ENCODE peak calls at places on chromosomes 5 and 9, in six cellular contexts. Q is H1, Y is GM12891, F is GM12878, S is HepG2, Z is K562. I is an unnamed sample.

GRCh38 chr9:80158150-80158549 is 586.4 kb downstream of the TLE4 start:
- DNase-seq in F (no peak), Q (no peak), Z (no peak), S (no peak), Y (no peak), I (no peak)

GRCh38 chr9:75109210-75109839 is 21.0 kb downstream of the OSTF1 start:
- DNase-seq in F (no peak), S (no peak), Y (no peak), Q (no peak), Z (no peak), I (no peak)

GRCh38 chr9:137116728-137117127 is 2.2 kb upstream of the DPP7 start:
- DNase-seq in F (no peak), Y (no peak), Z (no peak), Q (no peak), S (peak), I (no peak)

GRCh38 chr9:112555844-112556482 is 69.3 kb downstream of the KIAA1958 start:
- DNase-seq in Z (no peak), S (peak), F (no peak), Y (peak), Q (no peak), I (no peak)

GRCh38 chr9:27183701-27184100 is 74.7 kb downstream of the TEK start:
- DNase-seq in Y (no peak), F (no peak), S (no peak), Z (no peak), Q (no peak), I (no peak)

GRCh38 chr5:76813982-76814562 is 4.8 kb upstream of the F2RL1 start:
- DNase-seq in S (peak), F (no peak), Y (no peak), Z (no peak), Q (no peak), I (no peak)

GRCh38 chr9:132586830-132587483 is 4.6 kb downstream of the BARHL1 start:
- DNase-seq in Z (no peak), S (no peak), Q (no peak), Y (no peak), F (no peak), I (no peak)

GRCh38 chr5:76517334-76517733 is 105.9 kb downstream of the F2RL2 start:
- DNase-seq in Y (no peak), Z (no peak), S (no peak), F (no peak), Q (no peak), I (no peak)

GRCh38 chr9:127968046-127968445 is 12.7 kb downstream of the EEIG1 start:
- DNase-seq in Q (no peak), Y (no peak), F (no peak), Z (no peak), S (no peak), I (no peak)

GRCh38 chr9:3023449-3023848 is 179.6 kb upstream of the PUM3 start:
- DNase-seq in S (no peak), Y (no peak), F (no peak), Z (no peak), Q (no peak), I (no peak)

GRCh38 chr5:134506054-134507039 is 19.1 kb upstream of the JADE2 start:
- DNase-seq in F (no peak), Y (no peak), Q (no peak), Z (peak), S (peak), I (no peak)

GRCh38 chr5:122774861-122775712 is at the start of gene SNX2:
- DNase-seq in Z (peak), Q (peak), S (peak), Y (peak), F (no peak), I (peak)
- TF ChIP-seq POLR2A in Z (peak), Q (peak), S (peak), Y (peak), F (peak), I (peak)

DNA sequence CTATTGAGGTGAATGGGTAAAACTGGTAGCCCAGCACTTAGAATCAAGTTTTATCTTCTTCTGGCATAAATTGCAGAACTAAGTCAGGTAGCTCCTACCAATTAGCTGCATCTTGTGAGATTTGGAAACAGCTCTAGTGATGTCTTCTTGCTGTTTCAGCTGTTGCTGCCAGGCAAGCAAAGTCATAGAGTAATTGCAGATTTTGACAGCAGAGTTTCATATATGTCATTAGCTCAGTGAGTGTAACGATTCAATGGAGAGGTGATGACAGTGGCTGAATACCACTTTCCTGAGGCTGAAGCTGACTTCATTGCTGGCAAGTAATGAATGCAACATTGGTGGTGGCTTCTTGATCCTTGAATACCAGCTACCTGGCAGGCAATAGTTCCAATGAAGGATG is 1109.7 kb upstream of the CDH18 start:
- DNase-seq in F (no peak), S (no peak), Y (no peak), Q (no peak), Z (no peak), I (no peak)
- TF ChIP-seq POLR2AphosphoS5 in F (no peak), S (no peak), Y (no peak), Q (no peak), Z (no peak), I (no peak)

DNA sequence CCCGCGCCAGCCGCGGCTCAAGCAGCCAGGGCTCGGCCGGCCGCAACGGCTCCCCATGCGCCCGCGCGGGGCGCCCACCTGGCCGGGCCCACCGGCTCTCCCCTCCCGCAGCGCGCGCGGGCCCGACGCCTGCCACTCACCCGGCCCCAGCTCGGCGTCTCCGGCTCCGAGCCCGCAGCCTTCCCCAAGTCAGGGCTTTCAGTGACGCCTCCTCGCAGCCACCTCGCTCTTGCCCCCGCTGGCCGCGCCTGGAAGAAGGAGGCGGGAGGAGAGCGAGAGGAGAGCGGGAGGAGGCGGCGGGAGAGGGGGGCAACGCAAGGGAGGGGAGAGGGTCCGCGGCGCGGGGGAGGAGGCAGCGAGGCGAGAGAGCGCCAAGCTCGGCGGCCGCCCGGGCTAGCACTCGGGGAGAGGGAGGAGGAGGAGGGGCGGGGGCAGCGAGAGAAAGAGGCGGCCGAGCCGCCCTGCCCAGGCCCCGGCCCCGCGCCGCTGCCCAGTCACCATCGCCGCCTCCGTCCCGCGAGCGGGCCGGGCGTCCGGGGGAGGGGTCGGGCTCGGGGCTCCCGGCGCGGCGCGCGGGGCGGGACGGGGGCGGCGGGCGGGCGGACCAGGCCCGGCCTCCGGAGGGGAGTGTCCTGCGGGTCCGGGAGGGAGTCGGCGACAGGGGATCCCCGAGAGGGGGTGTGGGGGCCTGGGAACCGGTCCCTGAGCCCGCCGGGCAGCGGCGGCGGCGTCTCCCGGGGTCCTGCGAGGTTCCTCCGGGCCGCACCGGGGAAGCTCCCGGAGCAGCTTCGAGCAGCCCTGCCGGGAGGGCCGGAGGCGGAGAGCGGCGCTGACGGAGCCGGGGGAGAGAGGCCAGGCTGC is at the start of gene LHFPL2:
- DNase-seq in Z (peak), Q (no peak), Y (peak), F (no peak), S (no peak), I (peak)
- TF ChIP-seq TAF1 in Z (no peak), Q (peak), Y (no peak), F (no peak), S (peak), I (peak)

DNA sequence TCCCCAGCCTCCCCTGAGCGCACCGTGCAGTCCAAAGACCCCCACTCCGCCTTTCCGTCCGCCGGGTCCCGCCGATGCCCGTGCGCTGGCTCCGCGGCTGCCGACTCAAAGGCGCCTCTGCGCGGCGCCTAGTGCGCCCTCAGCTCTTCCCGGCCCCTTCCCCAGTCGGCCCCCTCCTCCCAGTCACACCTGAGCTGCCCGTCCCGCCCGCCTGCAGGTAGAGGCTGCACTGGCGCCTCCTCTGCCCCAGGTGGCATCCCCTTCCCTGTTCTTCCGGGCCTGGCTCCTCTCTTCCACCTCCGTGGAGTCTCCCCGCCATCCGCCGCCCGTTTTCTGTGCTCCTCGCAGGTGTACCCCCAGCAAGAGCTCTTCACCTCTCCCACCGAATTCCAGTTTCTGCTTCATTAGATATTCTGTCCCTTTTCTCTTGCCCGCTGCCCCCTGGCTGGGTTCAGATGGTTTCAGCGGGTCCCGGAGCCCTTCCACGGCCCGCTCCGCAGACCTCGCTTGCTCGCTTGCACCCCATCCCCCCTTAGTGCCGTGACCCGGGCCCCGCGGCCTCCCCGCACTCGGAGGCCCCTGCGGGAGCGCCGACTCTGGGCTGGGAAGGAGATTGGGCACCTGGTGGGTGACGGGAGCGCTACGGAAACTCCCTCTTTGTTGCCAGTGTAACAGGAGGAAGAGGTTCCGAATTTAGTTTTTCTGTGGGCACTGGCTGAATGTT is 707 bp downstream of the SLC44A1 start:
- DNase-seq in F (no peak), Z (no peak), S (no peak), Q (peak), Y (no peak), I (no peak)
- TF ChIP-seq POLR2A in F (no peak), Z (no peak), S (no peak), Q (peak), Y (no peak), I (no peak)

GRCh38 chr5:43040287-43041098 is at the start of gene ANXA2R:
- DNase-seq in F (no peak), Z (peak), Q (no peak), Y (no peak), S (peak), I (peak)
- TF ChIP-seq POLR2AphosphoS5 in F (no peak), Z (peak), Q (no peak), Y (no peak), S (peak), I (no peak)

GRCh38 chr5:154349621-154350020 is 96.2 kb upstream of the SAP30L start:
- DNase-seq in F (no peak), S (no peak), Y (no peak), Q (no peak), Z (no peak), I (no peak)
- TF ChIP-seq TAF1 in F (no peak), S (no peak), Y (no peak), Q (no peak), Z (no peak), I (no peak)

DNA sequence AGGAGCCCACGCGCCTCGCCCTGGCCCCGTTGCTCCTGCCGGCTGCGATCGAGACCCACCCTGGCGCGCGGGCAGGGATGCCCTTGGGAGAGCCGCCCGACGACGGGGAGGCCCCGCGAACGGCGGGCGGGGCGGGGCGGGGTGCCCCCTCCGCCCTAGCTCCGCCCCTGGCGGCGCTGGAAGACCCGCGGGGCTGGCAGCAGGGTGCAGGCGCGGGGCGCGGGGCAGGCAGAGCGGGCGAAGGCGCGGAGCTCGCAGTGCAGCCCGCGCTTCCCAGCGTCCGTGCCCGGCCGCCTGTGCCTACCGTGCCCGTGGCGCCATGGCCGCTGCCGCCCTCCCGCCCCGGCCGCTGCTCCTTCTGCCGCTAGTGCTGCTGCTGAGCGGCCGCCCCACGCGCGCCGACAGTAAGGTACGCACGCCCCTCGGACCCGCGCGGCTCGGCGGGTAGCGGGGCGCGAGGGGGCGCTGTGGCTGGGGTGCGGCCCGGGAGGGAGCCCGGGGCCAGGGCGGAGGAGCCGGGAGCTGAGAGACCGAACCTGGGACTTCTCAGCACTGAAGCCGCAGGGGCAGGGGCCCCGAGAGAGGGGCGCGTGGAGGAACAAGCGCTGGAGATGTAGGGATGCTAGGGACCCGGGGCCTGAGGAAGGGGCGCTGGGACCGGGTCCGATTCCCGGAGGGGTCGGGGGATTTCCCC is at the start of gene OLFML2A:
- DNase-seq in S (no peak), Z (no peak), Q (no peak), F (no peak), Y (peak), I (no peak)
- TF ChIP-seq POLR2A in S (no peak), Z (no peak), Q (peak), F (no peak), Y (no peak), I (no peak)

GRCh38 chr5:16723821-16724220 is 107.0 kb upstream of the RETREG1 start:
- DNase-seq in Z (no peak), Y (no peak), Q (no peak), F (no peak), S (no peak), I (no peak)

GRCh38 chr5:16733597-16733996 is 116.8 kb upstream of the RETREG1 start:
- DNase-seq in Q (no peak), S (no peak), Z (no peak), F (no peak), Y (no peak), I (no peak)

GRCh38 chr5:16725575-16725974 is 108.8 kb upstream of the RETREG1 start:
- DNase-seq in S (no peak), Z (no peak), F (no peak), Y (no peak), Q (no peak), I (no peak)

GRCh38 chr5:16726538-16726946 is 109.7 kb upstream of the RETREG1 start:
- DNase-seq in Q (no peak), Y (no peak), S (no peak), Z (no peak), F (peak), I (no peak)

GRCh38 chr5:16727937-16728336 is 111.1 kb upstream of the RETREG1 start:
- DNase-seq in Z (no peak), F (no peak), Y (no peak), Q (no peak), S (no peak), I (no peak)
- TF ChIP-seq POLR2AphosphoS5 in Z (no peak), F (no peak), Y (no peak), Q (no peak), S (no peak), I (no peak)